ENCODE peak calls at places on chromosomes 4 and X, in nine cellular contexts. I, F, M, U, L, K, D, Z and N are unnamed samples.

GRCh38 chr4:87545052-87545451 is 15.9 kb upstream of the SPARCL1 start:
- DNase-seq in I (no peak), F (no peak), M (no peak), U (no peak), L (no peak), K (no peak), D (no peak), Z (no peak), N (no peak)

GRCh38 chr4:142663828-142664227 is 182.3 kb downstream of the INPP4B start:
- DNase-seq in I (no peak), F (no peak), M (no peak), U (no peak), L (peak), K (no peak), D (no peak), Z (no peak), N (peak)

GRCh38 chr4:157819693-157820464 is 352.9 kb downstream of the GASK1B start:
- DNase-seq in I (no peak), F (no peak), M (no peak), U (no peak), L (no peak), K (no peak), D (no peak), Z (no peak), N (no peak)

GRCh38 chrX:23784487-23785301 is 1.7 kb downstream of the SAT1 start:
- DNase-seq in I (no peak), F (no peak), M (peak), U (no peak), L (peak), K (no peak), D (peak), Z (no peak), N (no peak)

GRCh38 chrX:123169247-123169901 is 14.7 kb upstream of the GRIA3 start:
- DNase-seq in I (no peak), F (no peak), M (no peak), U (no peak), L (peak), K (no peak), D (no peak), Z (no peak), N (no peak)

GRCh38 chrX:48086119-48086518 is 14.7 kb upstream of the ZNF630 start:
- DNase-seq in I (no peak), F (no peak), M (no peak), U (no peak), L (no peak), K (no peak), D (peak), Z (no peak), N (no peak)

GRCh38 chr4:82903737-82904136 is 3.2 kb downstream of the THAP9 start:
- DNase-seq in I (no peak), F (no peak), M (no peak), U (no peak), L (no peak), K (no peak), D (no peak), Z (no peak), N (no peak)

GRCh38 chr4:176999943-177000543 is 207.3 kb upstream of the VEGFC start:
- DNase-seq in I (no peak), F (no peak), M (no peak), U (no peak), L (no peak), K (no peak), D (no peak), Z (no peak), N (no peak)

GRCh38 chr4:82293304-82293703 is 80.5 kb downstream of the HNRNPD start:
- DNase-seq in I (no peak), F (peak), M (no peak), U (no peak), L (no peak), K (no peak), D (no peak), Z (no peak), N (no peak)

GRCh38 chrX:36642052-36642451 is 366.1 kb upstream of the FAM47C start:
- DNase-seq in I (no peak), F (no peak), M (no peak), U (no peak), L (no peak), K (no peak), D (no peak), Z (no peak), N (no peak)

GRCh38 chr4:186104895-186105720 is 604 bp downstream of the FAM149A start:
- DNase-seq in I (peak), F (peak), M (no peak), U (no peak), L (no peak), K (no peak), D (no peak), Z (peak), N (no peak)
- TF ChIP-seq CTCF in I (no peak), F (peak), M (no peak), U (no peak), L (no peak), K (no peak), D (no peak), Z (no peak), N (no peak)

GRCh38 chrX:154408659-154409221 is 314 bp downstream of the DNASE1L1 start:
- DNase-seq in I (no peak), F (peak), M (no peak), U (no peak), L (no peak), K (no peak), D (no peak), Z (no peak), N (no peak)
- H3K4me3 ChIP-seq in I (peak), F (peak), M (peak), U (peak), L (peak), K (peak), D (peak), Z (peak), N (peak)

GRCh38 chrX:104668550-104668949 is 102.6 kb downstream of the IL1RAPL2 start:
- DNase-seq in I (no peak), F (no peak), M (no peak), U (no peak), L (no peak), K (no peak), D (peak), Z (no peak), N (no peak)
- TF ChIP-seq CTCF in I (no peak), F (no peak), M (no peak), U (peak), L (no peak), K (no peak), D (no peak), Z (peak), N (no peak)

GRCh38 chr4:48489683-48490011 is 405 bp upstream of the ZAR1 start:
- DNase-seq in I (no peak), F (no peak), M (no peak), U (no peak), L (no peak), K (no peak), D (no peak), Z (no peak), N (no peak)
- H3K4me3 ChIP-seq in I (no peak), F (no peak), M (no peak), U (peak), L (no peak), K (peak), D (no peak), Z (peak), N (no peak)

DNA sequence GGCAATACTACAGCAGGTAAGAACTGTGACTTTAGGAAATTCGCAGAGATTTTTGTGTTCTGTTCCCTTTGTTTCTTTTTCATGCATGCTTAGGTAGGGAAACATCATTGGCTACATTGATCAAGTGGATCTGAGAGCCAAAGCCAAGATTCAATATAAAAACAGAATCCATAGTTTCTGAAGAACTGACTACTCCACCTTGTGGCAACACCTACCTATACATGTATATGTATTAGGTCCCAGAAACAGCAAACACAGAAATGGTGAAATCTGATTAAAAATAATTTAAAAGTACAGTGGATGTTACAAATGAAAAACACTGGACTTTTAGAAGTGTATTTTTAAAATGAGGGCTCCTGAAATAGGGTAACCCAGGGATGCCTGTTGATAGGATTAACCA is 322.6 kb upstream of the MAOA start:
- DNase-seq in I (no peak), F (peak), M (no peak), U (no peak), L (no peak), K (no peak), D (peak), Z (no peak), N (no peak)
- TF ChIP-seq CTCF in I (no peak), F (peak), M (no peak), U (no peak), L (no peak), K (no peak), D (no peak), Z (no peak), N (no peak)

DNA sequence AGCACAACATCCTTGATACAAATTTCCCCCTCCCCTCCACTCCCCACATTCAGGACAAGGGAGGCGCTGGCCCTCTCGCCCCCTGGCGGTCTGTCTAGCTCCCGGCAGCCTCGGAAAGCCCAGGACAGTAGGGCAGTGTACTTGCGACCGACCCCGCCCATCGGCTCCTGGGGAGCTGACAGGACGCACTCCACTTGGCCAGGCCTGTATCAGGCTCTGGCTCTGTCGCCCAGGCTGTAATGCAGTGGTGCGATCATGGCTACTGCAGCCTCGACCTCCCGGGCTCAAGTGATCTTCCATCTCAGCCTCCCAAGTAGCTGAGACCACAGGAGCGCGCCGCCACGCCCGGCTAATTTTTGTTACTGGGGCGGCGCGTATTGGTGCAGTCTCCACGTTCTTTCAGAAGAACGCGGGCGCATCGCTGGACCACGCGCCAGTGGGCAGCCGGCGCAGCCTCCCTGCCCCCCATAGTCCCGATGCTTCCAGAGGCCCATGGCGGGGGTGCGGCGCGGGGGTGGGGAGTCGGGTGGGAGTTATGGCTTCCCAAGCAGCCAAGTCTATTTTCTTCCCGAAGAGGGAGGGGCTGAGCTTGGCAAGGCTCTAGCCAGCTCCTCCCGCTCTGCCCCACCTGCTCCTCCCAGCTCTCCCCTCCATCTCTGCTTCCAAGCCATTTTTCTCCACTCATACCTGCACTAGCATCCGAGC is 7.8 kb upstream of the AKAP14 start:
- DNase-seq in I (peak), F (no peak), M (peak), U (no peak), L (no peak), K (peak), D (peak), Z (peak), N (no peak)
- H3K4me3 ChIP-seq in I (peak), F (no peak), M (no peak), U (no peak), L (peak), K (peak), D (peak), Z (peak), N (peak)

GRCh38 chrX:66731398-66731797 is 92.5 kb upstream of the EDA2R start:
- DNase-seq in I (no peak), F (peak), M (peak), U (no peak), L (peak), K (no peak), D (peak), Z (peak), N (no peak)

GRCh38 chrX:66728818-66729271 is 90.0 kb upstream of the EDA2R start:
- DNase-seq in I (peak), F (peak), M (peak), U (peak), L (peak), K (peak), D (peak), Z (peak), N (no peak)
- TF ChIP-seq CTCF in I (peak), F (peak), M (peak), U (peak), L (peak), K (peak), D (peak), Z (peak), N (peak)